ENCODE peak calls at places on chromosome 14, in eight cellular contexts. E is activated T-cell treated with anti-CD3 and anti-CD28 coated beads for 48 hours; V is HuH-7.5; H is activated T-helper 9 cell treated with anti-CD3 and anti-CD28 coated beads, Interleukin-2, amount 50 U/mL, for 16 hours; F is activated CD8-positive, alpha-beta memory T cell treated with anti-CD3 and anti-CD28 coated beads, Interleukin-2, amount 50 U/mL, for 4 hours; Y is suprapubic skin; U is H9; S is central memory CD4-positive, alpha-beta T cell. B is an unnamed sample.

GRCh38 chr14:73634333-73634833 is 10.4 kb upstream of the DNAL1 start:
- DNase-seq in E (no peak), V (no peak), H (no peak), F (no peak), Y (no peak), U (peak; percentile 93), S (no peak), B (no peak)

GRCh38 chr14:64671591-64671990 is 32.6 kb upstream of the PLEKHG3 start:
- DNase-seq in E (no peak), V (peak; percentile 54), H (no peak), F (no peak), Y (no peak), U (no peak), S (peak; percentile 66), B (no peak)

GRCh38 chr14:61620130-61620946 is 75.0 kb upstream of the HIF1A start:
- DNase-seq in E (peak; percentile 54), V (no peak), H (peak; percentile 18), F (no peak), Y (no peak), U (no peak), S (no peak), B (no peak)

GRCh38 chr14:100888789-100889315 is 14.7 kb downstream of the RTL1 start:
- DNase-seq in E (no peak), V (no peak), H (no peak), F (no peak), Y (no peak), U (no peak), S (no peak), B (no peak)

GRCh38 chr14:74932401-74932901 is 9.4 kb upstream of the RPS6KL1 start:
- DNase-seq in E (no peak), V (no peak), H (no peak), F (no peak), Y (peak; percentile 59), U (no peak), S (no peak), B (no peak)

GRCh38 chr14:73467800-73468199 is 9.5 kb upstream of the NUMB start:
- DNase-seq in E (peak; percentile 33), V (no peak), H (no peak), F (peak; percentile 26), Y (no peak), U (no peak), S (no peak), B (no peak)

GRCh38 chr14:70416717-70417349 is at the start of gene SYNJ2BP:
- DNase-seq in E (peak; percentile 25), V (peak; percentile 68), H (peak; percentile 34), F (peak; percentile 67), Y (peak; percentile 63), U (peak; percentile 88), S (peak; percentile 38), B (no peak)

GRCh38 chr14:50530358-50530757 is 2.0 kb downstream of the MAP4K5 start:
- DNase-seq in E (no peak), V (no peak), H (no peak), F (no peak), Y (no peak), U (no peak), S (no peak), B (no peak)

GRCh38 chr14:90593254-90594040 is 196.6 kb downstream of the CALM1 start:
- DNase-seq in E (no peak), V (no peak), H (no peak), F (no peak), Y (no peak), U (no peak), S (no peak), B (no peak)

GRCh38 chr14:52067873-52068740 is 752 bp downstream of the NID2 start:
- DNase-seq in E (no peak), V (no peak), H (no peak), F (no peak), Y (peak; percentile 74), U (peak; percentile 50), S (no peak), B (no peak)

GRCh38 chr14:37544407-37544806 is 50.6 kb downstream of the FOXA1 start:
- DNase-seq in E (no peak), V (no peak), H (no peak), F (no peak), Y (no peak), U (no peak), S (no peak), B (no peak)

GRCh38 chr14:69484444-69485113 is at the start of gene PLEKHD1:
- DNase-seq in E (no peak), V (peak; percentile 81), H (no peak), F (no peak), Y (no peak), U (peak; percentile 90), S (no peak), B (no peak)

GRCh38 chr14:67522270-67522669 is 10.8 kb upstream of the PLEKHH1 start:
- DNase-seq in E (no peak), V (no peak), H (no peak), F (no peak), Y (no peak), U (no peak), S (no peak), B (no peak)

GRCh38 chr14:42854061-42854460 is 1247.4 kb downstream of the LRFN5 start:
- DNase-seq in E (no peak), V (no peak), H (no peak), F (no peak), Y (no peak), U (no peak), S (no peak), B (no peak)

GRCh38 chr14:75427482-75428229 is at the start of gene JDP2:
- DNase-seq in E (peak; percentile 36), V (peak; percentile 73), H (peak; percentile 21), F (peak; percentile 52), Y (peak; percentile 96), U (peak; percentile 78), S (peak; percentile 21), B (peak; percentile 93)

GRCh38 chr14:69571879-69572633 is 2.6 kb downstream of the CCDC177 start:
- DNase-seq in E (no peak), V (peak; percentile 43), H (no peak), F (no peak), Y (no peak), U (peak; percentile 75), S (no peak), B (no peak)

GRCh38 chr14:93133476-93133875 is 17.8 kb upstream of the ITPK1 start:
- DNase-seq in E (no peak), V (no peak), H (no peak), F (no peak), Y (no peak), U (no peak), S (no peak), B (peak; percentile 61)

GRCh38 chr14:60509438-60510253 is 700 bp downstream of the SIX6 start:
- DNase-seq in E (no peak), V (no peak), H (no peak), F (no peak), Y (no peak), U (peak; percentile 72), S (no peak), B (no peak)

GRCh38 chr14:95023886-95024285 is 133.4 kb downstream of the DICER1 start:
- DNase-seq in E (no peak), V (no peak), H (no peak), F (no peak), Y (no peak), U (no peak), S (no peak), B (no peak)

GRCh38 chr14:22531451-22532344 is 57.3 kb downstream of the DAD1 start:
- DNase-seq in E (no peak), V (no peak), H (no peak), F (no peak), Y (no peak), U (no peak), S (no peak), B (no peak)

GRCh38 chr14:95101736-95102677 is 55.3 kb downstream of the DICER1 start:
- DNase-seq in E (no peak), V (no peak), H (no peak), F (no peak), Y (no peak), U (no peak), S (no peak), B (no peak)

GRCh38 chr14:54370323-54371125 is 26.3 kb upstream of the CDKN3 start:
- DNase-seq in E (no peak), V (no peak), H (no peak), F (no peak), Y (no peak), U (no peak), S (no peak), B (no peak)

GRCh38 chr14:75833326-75834020 is 148.3 kb downstream of the TGFB3 start:
- DNase-seq in E (no peak), V (no peak), H (no peak), F (no peak), Y (no peak), U (no peak), S (no peak), B (no peak)

B was measured in CD14-positive monocyte.